ENCODE peak calls at places on chromosomes 5 and 9, in four cellular contexts. I, V, G and A are unnamed samples.

GRCh38 chr9:105150991-105151685 is 93.3 kb upstream of the SLC44A1 start:
- DNase-seq in V (no peak), I (no peak), G (no peak), A (peak; percentile 20)

GRCh38 chr9:89839427-89839826 is 234.6 kb downstream of the GADD45G start:
- DNase-seq in G (no peak), I (no peak), V (no peak), A (no peak)

GRCh38 chr9:35714123-35714522 is 17.9 kb downstream of the TLN1 start:
- DNase-seq in V (no peak), G (no peak), I (no peak), A (no peak)

GRCh38 chr5:149278811-149279210 is 7.2 kb downstream of the AFAP1L1 start:
- DNase-seq in V (no peak), I (no peak), G (no peak), A (no peak)

GRCh38 chr9:95124582-95125359 is 192.7 kb downstream of the FANCC start:
- DNase-seq in I (no peak), V (no peak), G (no peak), A (no peak)

GRCh38 chr9:37517977-37518376 is 32.2 kb downstream of the POLR1E start:
- DNase-seq in I (no peak), V (no peak), G (no peak), A (no peak)

GRCh38 chr9:87676976-87677775 is 48.7 kb upstream of the CTSL start:
- DNase-seq in I (no peak), G (no peak), V (no peak), A (no peak)

GRCh38 chr5:372556-372910 is 51.0 kb downstream of the AHRR start:
- DNase-seq in I (no peak), G (no peak), V (no peak), A (no peak)

GRCh38 chr9:99447951-99448350 is 225.9 kb downstream of the SEC61B start:
- DNase-seq in I (no peak), V (no peak), G (no peak), A (no peak)